ENCODE peak calls at places on chromosomes 1 and 21, in seven cellular contexts. One of them, this sample, is unnamed.

GRCh38 chr1:157099633-157100009 is at the start of gene ETV3L:
- DNase-seq in T-helper 22 cell: no peak
- DNase-seq in stimulated activated CD8-positive, alpha-beta memory T cell treated with anti-CD3 and anti-CD28 coated beads, Interleukin-4, amount 100 ng/mL, for 24 hours: no peak
- DNase-seq in head of caudate nucleus: peak; percentile 12
- DNase-seq in spleen: peak; percentile 68
- DNase-seq in small intestine: no peak
- DNase-seq in AG09319: no peak
- DNase-seq in this sample: no peak

GRCh38 chr1:151511636-151512215 is 539 bp downstream of the CGN start:
- DNase-seq in spleen: no peak
- DNase-seq in AG09319: no peak
- DNase-seq in head of caudate nucleus: peak; percentile 66
- DNase-seq in stimulated activated CD8-positive, alpha-beta memory T cell treated with anti-CD3 and anti-CD28 coated beads, Interleukin-4, amount 100 ng/mL, for 24 hours: no peak
- DNase-seq in T-helper 22 cell: no peak
- DNase-seq in small intestine: peak; percentile 68
- DNase-seq in this sample: peak; percentile 20

GRCh38 chr1:46761740-46762139 is 37.1 kb upstream of the CYP4B1 start:
- DNase-seq in stimulated activated CD8-positive, alpha-beta memory T cell treated with anti-CD3 and anti-CD28 coated beads, Interleukin-4, amount 100 ng/mL, for 24 hours: no peak
- DNase-seq in T-helper 22 cell: no peak
- DNase-seq in small intestine: no peak
- DNase-seq in AG09319: no peak
- DNase-seq in spleen: no peak
- DNase-seq in head of caudate nucleus: no peak
- DNase-seq in this sample: no peak

GRCh38 chr1:18619467-18619835 is 11.2 kb upstream of the PAX7 start:
- DNase-seq in head of caudate nucleus: no peak
- DNase-seq in spleen: no peak
- DNase-seq in T-helper 22 cell: no peak
- DNase-seq in AG09319: no peak
- DNase-seq in small intestine: no peak
- DNase-seq in stimulated activated CD8-positive, alpha-beta memory T cell treated with anti-CD3 and anti-CD28 coated beads, Interleukin-4, amount 100 ng/mL, for 24 hours: no peak
- DNase-seq in this sample: no peak

GRCh38 chr1:41537257-41537656 is 52.8 kb upstream of the EDN2 start:
- DNase-seq in spleen: peak; percentile 59
- DNase-seq in stimulated activated CD8-positive, alpha-beta memory T cell treated with anti-CD3 and anti-CD28 coated beads, Interleukin-4, amount 100 ng/mL, for 24 hours: no peak
- DNase-seq in small intestine: no peak
- DNase-seq in AG09319: no peak
- DNase-seq in head of caudate nucleus: no peak
- DNase-seq in T-helper 22 cell: no peak
- DNase-seq in this sample: no peak

GRCh38 chr1:27634166-27634981 is 611 bp downstream of the FGR start:
- DNase-seq in head of caudate nucleus: no peak
- DNase-seq in stimulated activated CD8-positive, alpha-beta memory T cell treated with anti-CD3 and anti-CD28 coated beads, Interleukin-4, amount 100 ng/mL, for 24 hours: no peak
- DNase-seq in AG09319: no peak
- DNase-seq in T-helper 22 cell: peak; percentile 44
- DNase-seq in small intestine: no peak
- DNase-seq in spleen: peak; percentile 94
- DNase-seq in this sample: no peak

GRCh38 chr1:27299385-27300252 is 22.3 kb upstream of the TMEM222 start:
- DNase-seq in head of caudate nucleus: peak; percentile 20
- DNase-seq in small intestine: no peak
- DNase-seq in stimulated activated CD8-positive, alpha-beta memory T cell treated with anti-CD3 and anti-CD28 coated beads, Interleukin-4, amount 100 ng/mL, for 24 hours: no peak
- DNase-seq in T-helper 22 cell: no peak
- DNase-seq in AG09319: peak; percentile 91
- DNase-seq in spleen: no peak
- DNase-seq in this sample: peak; percentile 99

GRCh38 chr1:150876111-150876434 is 326 bp downstream of the ARNT start:
- DNase-seq in AG09319: no peak
- DNase-seq in spleen: no peak
- DNase-seq in T-helper 22 cell: no peak
- DNase-seq in stimulated activated CD8-positive, alpha-beta memory T cell treated with anti-CD3 and anti-CD28 coated beads, Interleukin-4, amount 100 ng/mL, for 24 hours: no peak
- DNase-seq in small intestine: peak; percentile 46
- DNase-seq in head of caudate nucleus: no peak
- DNase-seq in this sample: peak; percentile 36

GRCh38 chr21:41564871-41565281 is 56.9 kb upstream of the TMPRSS2 start:
- DNase-seq in T-helper 22 cell: no peak
- DNase-seq in AG09319: peak; percentile 28
- DNase-seq in spleen: no peak
- DNase-seq in head of caudate nucleus: no peak
- DNase-seq in stimulated activated CD8-positive, alpha-beta memory T cell treated with anti-CD3 and anti-CD28 coated beads, Interleukin-4, amount 100 ng/mL, for 24 hours: no peak
- DNase-seq in small intestine: peak; percentile 72
- DNase-seq in this sample: no peak

GRCh38 chr1:232457607-232458006 is 172.3 kb downstream of the SIPA1L2 start:
- DNase-seq in head of caudate nucleus: no peak
- DNase-seq in stimulated activated CD8-positive, alpha-beta memory T cell treated with anti-CD3 and anti-CD28 coated beads, Interleukin-4, amount 100 ng/mL, for 24 hours: no peak
- DNase-seq in AG09319: no peak
- DNase-seq in spleen: no peak
- DNase-seq in small intestine: no peak
- DNase-seq in T-helper 22 cell: no peak
- DNase-seq in this sample: no peak

GRCh38 chr21:34020005-34020847 is 53.2 kb upstream of the MRPS6 start:
- DNase-seq in small intestine: no peak
- DNase-seq in AG09319: no peak
- DNase-seq in T-helper 22 cell: no peak
- DNase-seq in spleen: no peak
- DNase-seq in head of caudate nucleus: peak; percentile 2
- DNase-seq in stimulated activated CD8-positive, alpha-beta memory T cell treated with anti-CD3 and anti-CD28 coated beads, Interleukin-4, amount 100 ng/mL, for 24 hours: no peak
- DNase-seq in this sample: no peak

GRCh38 chr21:16363563-16363962 is 633.8 kb downstream of the USP25 start:
- DNase-seq in T-helper 22 cell: no peak
- DNase-seq in stimulated activated CD8-positive, alpha-beta memory T cell treated with anti-CD3 and anti-CD28 coated beads, Interleukin-4, amount 100 ng/mL, for 24 hours: no peak
- DNase-seq in head of caudate nucleus: no peak
- DNase-seq in spleen: no peak
- DNase-seq in small intestine: no peak
- DNase-seq in AG09319: no peak
- DNase-seq in this sample: no peak

GRCh38 chr1:112905420-112906154 is 50.4 kb downstream of the SLC16A1 start:
- DNase-seq in AG09319: no peak
- DNase-seq in spleen: no peak
- DNase-seq in T-helper 22 cell: no peak
- DNase-seq in small intestine: peak; percentile 90
- DNase-seq in head of caudate nucleus: no peak
- DNase-seq in stimulated activated CD8-positive, alpha-beta memory T cell treated with anti-CD3 and anti-CD28 coated beads, Interleukin-4, amount 100 ng/mL, for 24 hours: no peak
- DNase-seq in this sample: peak; percentile 49

GRCh38 chr1:151011154-151011850 is 3.1 kb downstream of the PRUNE1 start:
- DNase-seq in small intestine: no peak
- DNase-seq in head of caudate nucleus: no peak
- DNase-seq in spleen: no peak
- DNase-seq in stimulated activated CD8-positive, alpha-beta memory T cell treated with anti-CD3 and anti-CD28 coated beads, Interleukin-4, amount 100 ng/mL, for 24 hours: no peak
- DNase-seq in T-helper 22 cell: no peak
- DNase-seq in AG09319: no peak
- DNase-seq in this sample: no peak

GRCh38 chr1:71464016-71464415 is 383.2 kb upstream of the ZRANB2 start:
- DNase-seq in spleen: no peak
- DNase-seq in head of caudate nucleus: no peak
- DNase-seq in small intestine: no peak
- DNase-seq in stimulated activated CD8-positive, alpha-beta memory T cell treated with anti-CD3 and anti-CD28 coated beads, Interleukin-4, amount 100 ng/mL, for 24 hours: no peak
- DNase-seq in T-helper 22 cell: no peak
- DNase-seq in AG09319: no peak
- DNase-seq in this sample: no peak

GRCh38 chr1:244060691-244061090 is 9.6 kb downstream of the ZBTB18 start:
- DNase-seq in spleen: no peak
- DNase-seq in T-helper 22 cell: no peak
- DNase-seq in stimulated activated CD8-positive, alpha-beta memory T cell treated with anti-CD3 and anti-CD28 coated beads, Interleukin-4, amount 100 ng/mL, for 24 hours: no peak
- DNase-seq in small intestine: peak; percentile 57
- DNase-seq in head of caudate nucleus: no peak
- DNase-seq in AG09319: no peak
- DNase-seq in this sample: no peak

GRCh38 chr21:40730051-40730760 is 116.8 kb downstream of the DSCAM start:
- DNase-seq in T-helper 22 cell: no peak
- DNase-seq in stimulated activated CD8-positive, alpha-beta memory T cell treated with anti-CD3 and anti-CD28 coated beads, Interleukin-4, amount 100 ng/mL, for 24 hours: no peak
- DNase-seq in head of caudate nucleus: no peak
- DNase-seq in AG09319: no peak
- DNase-seq in spleen: no peak
- DNase-seq in small intestine: no peak
- DNase-seq in this sample: no peak

GRCh38 chr1:23742670-23743286 is 493 bp upstream of the ELOA start:
- DNase-seq in small intestine: no peak
- DNase-seq in AG09319: no peak
- DNase-seq in stimulated activated CD8-positive, alpha-beta memory T cell treated with anti-CD3 and anti-CD28 coated beads, Interleukin-4, amount 100 ng/mL, for 24 hours: no peak
- DNase-seq in T-helper 22 cell: no peak
- DNase-seq in spleen: no peak
- DNase-seq in head of caudate nucleus: no peak
- DNase-seq in this sample: no peak

GRCh38 chr21:32321480-32321879 is 22.8 kb downstream of the MRAP start:
- DNase-seq in spleen: no peak
- DNase-seq in head of caudate nucleus: no peak
- DNase-seq in T-helper 22 cell: no peak
- DNase-seq in AG09319: no peak
- DNase-seq in stimulated activated CD8-positive, alpha-beta memory T cell treated with anti-CD3 and anti-CD28 coated beads, Interleukin-4, amount 100 ng/mL, for 24 hours: no peak
- DNase-seq in small intestine: no peak
- DNase-seq in this sample: no peak

GRCh38 chr1:16067127-16067768 is 6.2 kb downstream of the FAM131C start:
- DNase-seq in small intestine: peak; percentile 74
- DNase-seq in head of caudate nucleus: no peak
- DNase-seq in spleen: no peak
- DNase-seq in T-helper 22 cell: no peak
- DNase-seq in stimulated activated CD8-positive, alpha-beta memory T cell treated with anti-CD3 and anti-CD28 coated beads, Interleukin-4, amount 100 ng/mL, for 24 hours: no peak
- DNase-seq in AG09319: no peak
- DNase-seq in this sample: no peak

GRCh38 chr1:65527211-65527610 is 106.7 kb downstream of the LEPR start:
- DNase-seq in small intestine: no peak
- DNase-seq in AG09319: peak; percentile 54
- DNase-seq in T-helper 22 cell: no peak
- DNase-seq in spleen: no peak
- DNase-seq in head of caudate nucleus: no peak
- DNase-seq in stimulated activated CD8-positive, alpha-beta memory T cell treated with anti-CD3 and anti-CD28 coated beads, Interleukin-4, amount 100 ng/mL, for 24 hours: no peak
- DNase-seq in this sample: no peak

GRCh38 chr1:153946622-153947246 is at the start of gene DENND4B:
- DNase-seq in stimulated activated CD8-positive, alpha-beta memory T cell treated with anti-CD3 and anti-CD28 coated beads, Interleukin-4, amount 100 ng/mL, for 24 hours: peak; percentile 68
- DNase-seq in AG09319: peak; percentile 50
- DNase-seq in T-helper 22 cell: peak; percentile 55
- DNase-seq in spleen: peak; percentile 96
- DNase-seq in small intestine: peak; percentile 81
- DNase-seq in head of caudate nucleus: peak; percentile 88
- DNase-seq in this sample: peak; percentile 61

GRCh38 chr1:41626146-41626545 is 141.7 kb upstream of the EDN2 start:
- DNase-seq in stimulated activated CD8-positive, alpha-beta memory T cell treated with anti-CD3 and anti-CD28 coated beads, Interleukin-4, amount 100 ng/mL, for 24 hours: no peak
- DNase-seq in small intestine: no peak
- DNase-seq in AG09319: no peak
- DNase-seq in spleen: no peak
- DNase-seq in T-helper 22 cell: no peak
- DNase-seq in head of caudate nucleus: no peak
- DNase-seq in this sample: peak; percentile 82

GRCh38 chr1:17141441-17142197 is 22.4 kb upstream of the PADI2 start:
- DNase-seq in spleen: no peak
- DNase-seq in T-helper 22 cell: no peak
- DNase-seq in AG09319: no peak
- DNase-seq in small intestine: no peak
- DNase-seq in head of caudate nucleus: no peak
- DNase-seq in stimulated activated CD8-positive, alpha-beta memory T cell treated with anti-CD3 and anti-CD28 coated beads, Interleukin-4, amount 100 ng/mL, for 24 hours: no peak
- DNase-seq in this sample: no peak

GRCh38 chr1:232655041-232655745 is 25.3 kb upstream of the SIPA1L2 start:
- DNase-seq in spleen: no peak
- DNase-seq in T-helper 22 cell: no peak
- DNase-seq in small intestine: no peak
- DNase-seq in head of caudate nucleus: no peak
- DNase-seq in AG09319: no peak
- DNase-seq in stimulated activated CD8-positive, alpha-beta memory T cell treated with anti-CD3 and anti-CD28 coated beads, Interleukin-4, amount 100 ng/mL, for 24 hours: no peak
- DNase-seq in this sample: no peak

GRCh38 chr1:113835686-113836290 is 23.5 kb upstream of the RSBN1 start:
- DNase-seq in small intestine: peak; percentile 64
- DNase-seq in AG09319: no peak
- DNase-seq in head of caudate nucleus: peak; percentile 28
- DNase-seq in T-helper 22 cell: no peak
- DNase-seq in stimulated activated CD8-positive, alpha-beta memory T cell treated with anti-CD3 and anti-CD28 coated beads, Interleukin-4, amount 100 ng/mL, for 24 hours: no peak
- DNase-seq in spleen: no peak
- DNase-seq in this sample: peak; percentile 27

GRCh38 chr1:21927531-21928237 is 9.4 kb downstream of the HSPG2 start:
- DNase-seq in stimulated activated CD8-positive, alpha-beta memory T cell treated with anti-CD3 and anti-CD28 coated beads, Interleukin-4, amount 100 ng/mL, for 24 hours: no peak
- DNase-seq in spleen: no peak
- DNase-seq in head of caudate nucleus: no peak
- DNase-seq in small intestine: peak; percentile 99
- DNase-seq in AG09319: no peak
- DNase-seq in T-helper 22 cell: no peak
- DNase-seq in this sample: no peak

GRCh38 chr21:42777064-42777756 is 102.1 kb downstream of the WDR4 start:
- DNase-seq in T-helper 22 cell: no peak
- DNase-seq in spleen: peak; percentile 64
- DNase-seq in small intestine: no peak
- DNase-seq in head of caudate nucleus: no peak
- DNase-seq in stimulated activated CD8-positive, alpha-beta memory T cell treated with anti-CD3 and anti-CD28 coated beads, Interleukin-4, amount 100 ng/mL, for 24 hours: no peak
- DNase-seq in AG09319: no peak
- DNase-seq in this sample: no peak